ENCODE peak calls at places on chromosomes 11 and 22, in seven cellular contexts. B is NCI-H748 treated with DMSO at 0.1 percent for 48 hours, V is GM20000, I is NCI-H69, K is progenitor cell of endocrine pancreas, A is islet precursor cell, X is fibroblast of the aortic adventitia. Q is an unnamed sample.

GRCh38 chr11:15124528-15124927 is 9.8 kb downstream of the INSC start:
- DNase-seq in B (no peak), V (no peak), X (no peak), A (no peak), I (no peak), K (no peak), Q (no peak)

GRCh38 chr11:68748061-68748460 is 3.3 kb downstream of the TESMIN start:
- DNase-seq in X (no peak), K (no peak), A (no peak), I (no peak), V (no peak), B (no peak), Q (no peak)

GRCh38 chr11:106482920-106483761 is 405.7 kb downstream of the AASDHPPT start:
- DNase-seq in K (no peak), A (peak), B (no peak), V (no peak), X (peak), I (no peak), Q (no peak)

GRCh38 chr11:132177106-132177505 is 806.7 kb downstream of the NTM start:
- DNase-seq in I (no peak), K (peak), V (no peak), B (no peak), A (no peak), X (peak), Q (no peak)

GRCh38 chr11:75311858-75312288 is 39.6 kb downstream of the ARRB1 start:
- DNase-seq in V (no peak), K (no peak), I (peak), B (no peak), X (peak), A (no peak), Q (no peak)

GRCh38 chr22:38674888-38675287 is 6.9 kb upstream of the TOMM22 start:
- DNase-seq in K (no peak), V (no peak), B (no peak), X (no peak), A (no peak), I (no peak), Q (no peak)

GRCh38 chr22:42939941-42940653 is 74.9 kb downstream of the PACSIN2 start:
- DNase-seq in A (peak), X (peak), K (no peak), B (peak), V (no peak), I (peak), Q (no peak)

GRCh38 chr22:33544707-33545106 is 375.6 kb downstream of the LARGE1 start:
- DNase-seq in I (no peak), K (no peak), V (no peak), X (peak), B (no peak), A (no peak), Q (no peak)

GRCh38 chr11:32785262-32785661 is 9.2 kb downstream of the CCDC73 start:
- DNase-seq in K (no peak), V (no peak), X (no peak), B (no peak), I (no peak), A (no peak), Q (no peak)

GRCh38 chr22:50481440-50482106 is at the start of gene ADM2:
- DNase-seq in K (peak), I (peak), X (peak), V (peak), A (peak), B (no peak), Q (peak)

GRCh38 chr22:24465566-24465965 is 29.6 kb upstream of the UPB1 start:
- DNase-seq in X (peak), V (no peak), K (no peak), B (no peak), A (peak), I (no peak), Q (no peak)

GRCh38 chr11:45091563-45092392 is 54.7 kb upstream of the PRDM11 start:
- DNase-seq in K (no peak), X (peak), I (peak), V (no peak), B (no peak), A (peak), Q (peak)

GRCh38 chr11:115751244-115751643 is 247.0 kb upstream of the CADM1 start:
- DNase-seq in A (no peak), X (no peak), I (no peak), B (no peak), V (no peak), K (no peak), Q (no peak)

GRCh38 chr11:30451642-30452041 is 128.7 kb downstream of the ARL14EP start:
- DNase-seq in X (no peak), B (no peak), I (peak), A (no peak), K (no peak), V (no peak), Q (no peak)

GRCh38 chr11:104462346-104462745 is 298.4 kb upstream of the PDGFD start:
- DNase-seq in X (peak), I (no peak), V (no peak), A (no peak), B (no peak), K (no peak), Q (no peak)

GRCh38 chr11:27161071-27161470 is 120.5 kb downstream of the BBOX1 start:
- DNase-seq in B (no peak), V (no peak), A (no peak), K (no peak), X (peak), I (no peak), Q (no peak)

GRCh38 chr22:39859903-39860588 is 33.5 kb downstream of the ENTHD1 start:
- DNase-seq in K (no peak), I (no peak), X (no peak), V (peak), B (no peak), A (no peak), Q (no peak)

GRCh38 chr11:43327987-43328386 is 16.2 kb downstream of the API5 start:
- DNase-seq in I (peak), X (peak), V (no peak), A (no peak), K (no peak), B (no peak), Q (no peak)

GRCh38 chr22:26286091-26286780 is 117.0 kb downstream of the SEZ6L start:
- DNase-seq in I (no peak), A (no peak), K (no peak), X (no peak), V (no peak), B (no peak), Q (no peak)

GRCh38 chr11:1382429-1382828 is 7.3 kb upstream of the BRSK2 start:
- DNase-seq in X (no peak), V (no peak), A (no peak), K (no peak), I (no peak), B (no peak), Q (no peak)

GRCh38 chr11:19183641-19184040 is 18.1 kb downstream of the CSRP3 start:
- DNase-seq in K (no peak), B (no peak), I (no peak), V (no peak), A (no peak), X (no peak), Q (no peak)

GRCh38 chr11:109196016-109196415 is 226.0 kb upstream of the C11orf87 start:
- DNase-seq in K (no peak), A (no peak), V (no peak), I (no peak), X (peak), B (no peak), Q (no peak)

GRCh38 chr22:37021710-37022482 is 2.4 kb downstream of the MPST start:
- DNase-seq in A (no peak), B (no peak), X (peak), V (peak), K (no peak), I (peak), Q (no peak)

GRCh38 chr11:73236205-73236765 is 18.2 kb downstream of the P2RY2 start:
- DNase-seq in V (no peak), B (no peak), X (no peak), I (no peak), A (peak), K (no peak), Q (no peak)

GRCh38 chr11:113690619-113691569 is 15.2 kb downstream of the TMPRSS5 start:
- DNase-seq in A (peak), I (peak), X (peak), V (peak), K (no peak), B (no peak), Q (peak)

GRCh38 chr11:8342821-8343681 is 79.4 kb upstream of the LMO1 start:
- DNase-seq in V (peak), A (peak), X (no peak), K (no peak), I (no peak), B (no peak), Q (no peak)

GRCh38 chr11:60193687-60194433 is 11.0 kb upstream of the MS4A6A start:
- DNase-seq in X (peak), K (peak), B (peak), A (peak), V (peak), I (peak), Q (peak)

GRCh38 chr22:45014658-45015057 is 4.9 kb upstream of the PHF21B start:
- DNase-seq in K (no peak), I (peak), B (no peak), A (no peak), X (no peak), V (no peak), Q (peak)

GRCh38 chr11:95711162-95711944 is 78.2 kb downstream of the FAM76B start:
- DNase-seq in I (no peak), B (no peak), A (no peak), X (peak), K (no peak), V (no peak), Q (no peak)

GRCh38 chr11:101706541-101706940 is 122.7 kb upstream of the TRPC6 start:
- DNase-seq in K (no peak), X (no peak), I (no peak), A (no peak), V (no peak), B (no peak), Q (no peak)